ENCODE peak calls at places on chromosomes 16 and 17, in five cellular contexts. One of them, this sample, is unnamed.

GRCh38 chr16:61681124-61681523 is 355.1 kb downstream of the CDH8 start:
- DNase-seq in A172: no peak
- DNase-seq in HTR-8/SVneo: no peak
- DNase-seq in NCI-H1436: no peak
- DNase-seq in nephron progenitor cell: no peak
- DNase-seq in this sample: no peak

GRCh38 chr17:17497845-17498520 is 1.8 kb upstream of the RASD1 start:
- DNase-seq in A172: no peak
- DNase-seq in HTR-8/SVneo: no peak
- DNase-seq in nephron progenitor cell: no peak
- DNase-seq in NCI-H1436: no peak
- DNase-seq in this sample: no peak

GRCh38 chr17:2994441-2994840 is 69.0 kb downstream of the OR1D5 start:
- DNase-seq in NCI-H1436: no peak
- DNase-seq in HTR-8/SVneo: no peak
- DNase-seq in nephron progenitor cell: no peak
- DNase-seq in A172: no peak
- DNase-seq in this sample: no peak

GRCh38 chr17:5896215-5896614 is 174.0 kb upstream of the WSCD1 start:
- DNase-seq in nephron progenitor cell: no peak
- DNase-seq in NCI-H1436: no peak
- DNase-seq in A172: no peak
- DNase-seq in HTR-8/SVneo: no peak
- DNase-seq in this sample: no peak

GRCh38 chr16:19119564-19119963 is 5.8 kb downstream of the ITPRIPL2 start:
- DNase-seq in A172: peak; percentile 71
- DNase-seq in NCI-H1436: no peak
- DNase-seq in nephron progenitor cell: no peak
- DNase-seq in HTR-8/SVneo: no peak
- DNase-seq in this sample: peak; percentile 82

GRCh38 chr17:63274156-63274555 is 171.9 kb downstream of the CYB561 start:
- DNase-seq in NCI-H1436: no peak
- DNase-seq in A172: peak; percentile 52
- DNase-seq in nephron progenitor cell: no peak
- DNase-seq in HTR-8/SVneo: no peak
- DNase-seq in this sample: no peak

GRCh38 chr16:87436225-87437172 is 44.4 kb downstream of the MAP1LC3B start:
- DNase-seq in HTR-8/SVneo: peak; percentile 44
- DNase-seq in A172: peak; percentile 41
- DNase-seq in nephron progenitor cell: peak; percentile 28
- DNase-seq in NCI-H1436: no peak
- DNase-seq in this sample: no peak

GRCh38 chr16:1258218-1258587 is 2.3 kb downstream of the TPSD1 start:
- DNase-seq in HTR-8/SVneo: no peak
- DNase-seq in nephron progenitor cell: no peak
- DNase-seq in A172: no peak
- DNase-seq in NCI-H1436: no peak
- DNase-seq in this sample: no peak

GRCh38 chr17:40530531-40530987 is 29.1 kb upstream of the TNS4 start:
- DNase-seq in NCI-H1436: no peak
- DNase-seq in HTR-8/SVneo: no peak
- DNase-seq in A172: no peak
- DNase-seq in nephron progenitor cell: no peak
- DNase-seq in this sample: no peak

GRCh38 chr17:7018331-7018964 is 4.4 kb upstream of the BCL6B start:
- DNase-seq in NCI-H1436: no peak
- DNase-seq in HTR-8/SVneo: no peak
- DNase-seq in nephron progenitor cell: no peak
- DNase-seq in A172: no peak
- DNase-seq in this sample: no peak

GRCh38 chr17:79702071-79702470 is 28.7 kb upstream of the ENPP7 start:
- DNase-seq in NCI-H1436: no peak
- DNase-seq in HTR-8/SVneo: no peak
- DNase-seq in A172: no peak
- DNase-seq in nephron progenitor cell: peak; percentile 39
- DNase-seq in this sample: no peak

GRCh38 chr17:43389022-43389947 is 9.5 kb upstream of the ARL4D start:
- DNase-seq in A172: peak; percentile 65
- DNase-seq in nephron progenitor cell: peak; percentile 69
- DNase-seq in HTR-8/SVneo: peak; percentile 81
- DNase-seq in NCI-H1436: peak; percentile 80
- DNase-seq in this sample: peak; percentile 52

GRCh38 chr17:35849469-35850348 is 19.0 kb downstream of the HEATR9 start:
- DNase-seq in A172: peak; percentile 78
- DNase-seq in NCI-H1436: peak; percentile 59
- DNase-seq in nephron progenitor cell: peak; percentile 50
- DNase-seq in HTR-8/SVneo: peak; percentile 62
- DNase-seq in this sample: peak; percentile 34

GRCh38 chr16:30122621-30123160 is 329 bp downstream of the MAPK3 start:
- DNase-seq in NCI-H1436: peak; percentile 35
- DNase-seq in A172: no peak
- DNase-seq in nephron progenitor cell: no peak
- DNase-seq in HTR-8/SVneo: no peak
- DNase-seq in this sample: no peak